ENCODE peak calls at places on chromosomes 5 and 9, in ten cellular contexts. R, O, T, F, G, M, C, X, D and Q are unnamed samples.
A peak's percentile ranks its signal among the peaks of the same experiment; 100 is the strongest.

GRCh38 chr9:105884416-105884815 is 190.1 kb downstream of the TMEM38B start:
- DNase-seq in G (no peak), M (no peak), D (no peak), R (no peak), T (no peak), X (no peak), C (no peak), O (no peak), F (no peak), Q (no peak)

GRCh38 chr5:158967566-158967965 is 132.2 kb downstream of the EBF1 start:
- DNase-seq in T (no peak), C (no peak), F (no peak), D (no peak), M (no peak), R (no peak), G (no peak), O (peak; percentile 32), X (no peak), Q (no peak)

GRCh38 chr9:137953683-137954438 is 76.3 kb downstream of the CACNA1B start:
- DNase-seq in D (no peak), C (no peak), G (no peak), R (no peak), O (no peak), X (no peak), F (no peak), M (no peak), T (no peak), Q (no peak)

GRCh38 chr9:125964702-125965225 is 217.6 kb downstream of the PBX3 start:
- DNase-seq in C (no peak), X (no peak), D (no peak), M (no peak), R (no peak), F (no peak), O (no peak), G (no peak), T (no peak), Q (no peak)

GRCh38 chr9:88303785-88304495 is 84.3 kb upstream of the SPIN1 start:
- DNase-seq in T (no peak), D (no peak), C (no peak), R (no peak), M (no peak), G (no peak), O (peak; percentile 58), F (no peak), X (no peak), Q (no peak)

GRCh38 chr9:136255166-136255538 is 9.5 kb upstream of the QSOX2 start:
- DNase-seq in D (no peak), C (no peak), R (no peak), O (peak; percentile 48), X (no peak), M (peak; percentile 73), T (no peak), G (no peak), F (no peak), Q (no peak)

GRCh38 chr5:74007193-74007592 is 381.2 kb downstream of the ARHGEF28 start:
- DNase-seq in C (no peak), G (no peak), D (no peak), F (no peak), O (no peak), R (no peak), T (no peak), X (no peak), M (no peak), Q (no peak)

GRCh38 chr9:2411459-2412215 is 209.9 kb upstream of the VLDLR start:
- DNase-seq in F (no peak), D (no peak), M (no peak), C (no peak), G (no peak), T (no peak), R (no peak), O (no peak), X (no peak), Q (no peak)

GRCh38 chr5:95163079-95163478 is 121.8 kb downstream of the MCTP1 start:
- DNase-seq in T (no peak), G (no peak), M (no peak), D (no peak), O (no peak), C (no peak), X (no peak), F (no peak), R (no peak), Q (peak; percentile 52)

GRCh38 chr9:3875371-3876132 is 349.8 kb upstream of the RFX3 start:
- DNase-seq in G (no peak), T (no peak), R (peak; percentile 54), M (no peak), O (peak; percentile 95), D (no peak), X (no peak), F (no peak), C (no peak), Q (no peak)

GRCh38 chr9:36897019-36897418 is 137.0 kb downstream of the PAX5 start:
- DNase-seq in D (no peak), R (no peak), M (no peak), X (no peak), T (no peak), C (no peak), F (no peak), O (no peak), G (no peak), Q (no peak)

GRCh38 chr5:98753507-98753906 is 20.0 kb upstream of the RGMB start:
- DNase-seq in D (no peak), X (no peak), R (no peak), G (no peak), O (no peak), F (no peak), C (no peak), T (no peak), M (no peak), Q (no peak)

GRCh38 chr5:115455241-115455640 is 89.3 kb downstream of the FEM1C start:
- DNase-seq in F (no peak), T (no peak), M (no peak), O (peak; percentile 85), R (no peak), G (no peak), C (no peak), X (no peak), D (no peak), Q (no peak)

GRCh38 chr9:133342570-133342969 is 5.4 kb downstream of the MED22 start:
- DNase-seq in M (no peak), D (no peak), C (no peak), F (no peak), X (no peak), R (no peak), O (no peak), G (no peak), T (no peak), Q (no peak)
- TF ChIP-seq CTCF in M (no peak), D (no peak), C (no peak), F (no peak), X (no peak), R (no peak), O (peak; percentile 17), G (no peak), T (no peak), Q (no peak)

DNA sequence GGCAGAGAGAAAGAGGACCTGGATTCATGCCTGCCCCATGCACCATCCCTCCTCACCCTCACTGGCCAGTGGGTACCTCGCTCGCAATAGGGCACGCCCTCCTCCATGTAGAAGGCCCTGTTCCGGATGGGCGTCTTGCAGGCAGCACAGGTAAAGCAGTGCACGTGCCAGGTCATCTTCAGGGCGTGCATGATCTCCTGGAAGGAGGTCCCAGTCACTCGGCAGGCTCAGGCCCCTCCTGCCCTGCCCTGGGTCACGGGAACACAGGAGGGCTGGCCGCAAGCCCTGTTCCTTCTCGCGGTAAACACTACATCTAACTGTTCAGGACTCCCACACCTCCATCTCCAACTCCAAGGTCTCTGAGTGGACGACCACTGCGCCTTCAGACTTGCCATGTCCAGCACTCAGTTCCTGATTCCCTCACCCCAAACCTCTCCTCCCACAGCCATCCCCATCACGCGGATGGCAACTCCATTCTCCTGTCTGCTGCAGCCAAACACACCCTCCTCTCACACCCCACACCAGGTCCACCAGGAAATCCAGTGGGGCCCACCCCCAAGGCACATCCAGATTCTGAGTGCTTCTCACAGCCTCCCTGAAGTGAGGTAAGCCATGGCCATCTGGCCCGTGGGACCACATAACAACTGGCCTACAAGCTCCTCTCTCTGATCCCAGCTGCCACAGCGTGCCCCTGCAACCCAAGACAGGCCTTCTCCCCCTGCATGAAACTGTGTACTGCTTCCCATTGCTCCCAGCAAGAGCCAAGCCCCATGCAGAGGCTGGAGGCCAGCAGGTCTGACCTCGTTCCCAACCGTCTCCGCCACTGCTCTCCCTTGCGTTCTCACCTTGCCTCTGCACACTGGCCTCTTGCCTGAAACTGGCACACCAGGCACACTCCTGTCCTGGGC is 10.8 kb upstream of the DBN1 start:
- DNase-seq in T (no peak), X (no peak), F (no peak), M (no peak), R (no peak), D (no peak), O (no peak), G (no peak), C (no peak), Q (no peak)
- TF ChIP-seq POLR2A in T (no peak), X (no peak), F (no peak), M (no peak), R (no peak), D (no peak), O (no peak), G (no peak), C (no peak), Q (no peak)

DNA sequence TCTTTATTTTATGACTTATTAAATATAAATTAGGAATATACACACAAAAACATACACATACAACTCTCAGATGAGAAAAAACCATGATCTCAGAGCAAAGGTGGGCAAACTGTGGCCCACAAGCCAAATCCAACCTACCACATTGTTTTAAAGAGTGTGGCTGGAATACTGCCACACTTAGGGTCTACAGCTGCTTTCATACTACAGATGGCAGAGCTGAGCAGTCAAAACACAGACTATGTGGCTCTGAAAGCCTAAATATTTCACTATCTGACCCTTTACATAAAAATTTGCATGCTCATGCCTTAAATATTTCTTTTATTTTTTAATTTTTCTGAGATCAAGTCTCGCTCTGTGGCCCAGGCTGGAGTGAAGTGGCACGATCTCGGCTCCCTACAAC is 28.3 kb downstream of the LEAP2 start:
- DNase-seq in F (no peak), R (no peak), C (no peak), O (no peak), T (no peak), X (no peak), G (no peak), D (no peak), M (no peak), Q (no peak)
- TF ChIP-seq CTCF in F (no peak), R (no peak), C (no peak), O (no peak), T (no peak), X (no peak), G (no peak), D (no peak), M (no peak), Q (no peak)

DNA sequence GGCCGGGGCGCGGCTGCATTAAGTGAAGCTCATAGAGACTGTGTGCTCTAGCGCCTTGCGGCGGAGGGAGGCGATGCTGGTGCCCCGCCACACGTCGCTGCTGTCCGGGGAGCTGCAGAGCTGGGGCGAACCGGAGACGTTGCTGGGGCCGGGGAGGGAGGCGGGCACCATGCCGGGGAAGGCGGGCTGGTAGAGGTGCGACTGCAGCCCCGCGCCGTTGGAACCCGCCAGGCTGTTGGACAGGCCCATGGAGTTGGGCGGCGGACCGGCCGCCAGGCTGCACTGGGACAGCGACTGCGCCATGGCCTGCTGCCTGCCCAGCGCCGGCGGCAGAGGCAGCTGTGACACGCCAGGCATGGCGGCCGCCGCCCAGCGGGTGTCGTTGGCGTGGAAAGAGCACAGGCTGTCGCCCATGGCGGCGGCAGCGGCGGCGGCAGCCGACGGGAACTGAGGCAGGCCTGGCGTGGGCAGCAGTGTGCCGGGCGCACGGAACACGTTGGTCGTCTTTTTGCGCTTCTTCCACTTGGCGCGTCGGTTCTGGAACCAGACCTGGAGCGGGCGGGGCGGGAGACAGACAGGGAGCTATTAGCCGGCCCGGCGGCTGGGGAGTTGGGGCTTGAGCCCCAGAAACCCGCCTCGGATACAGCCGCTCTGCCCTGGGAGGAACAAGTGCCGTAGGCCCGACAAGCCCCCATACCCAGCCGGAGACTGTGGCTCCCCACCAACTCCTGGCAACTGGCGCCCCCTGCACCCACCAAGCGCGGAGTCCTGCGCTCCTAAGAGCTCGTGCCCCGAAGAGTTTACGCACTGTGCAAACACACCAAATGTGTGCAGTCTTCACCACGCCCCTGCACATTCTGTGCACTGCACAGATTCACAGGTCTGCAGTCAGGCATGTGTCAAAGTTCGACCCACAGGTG is 8.0 kb downstream of the OTP start:
- DNase-seq in O (no peak), F (peak; percentile 64), C (no peak), M (no peak), D (peak; percentile 47), G (no peak), T (no peak), R (peak; percentile 61), X (no peak), Q (no peak)
- TF ChIP-seq POLR2A in O (no peak), F (no peak), C (no peak), M (no peak), D (no peak), G (no peak), T (no peak), R (peak; percentile 72), X (no peak), Q (no peak)